ENCODE peak calls at places on chromosome 22, in four cellular contexts. B is keratinocyte, Q is right atrium auricular region, I is right lobe of liver. S is an unnamed sample. For H3K36me3 and H3K27me3, the result is how much of the 10 kb centered on the place peaks cover.

GRCh38 chr22:35589071-35589735 is 27.9 kb downstream of the MB start:
- DNase-seq in B (peak), Q (peak), I (peak), S (no peak)

GRCh38 chr22:37186228-37186996 is 1.6 kb downstream of the C1QTNF6 start:
- DNase-seq in B (no peak), Q (no peak), I (peak), S (no peak)

GRCh38 chr22:30277547-30278344 is 11.1 kb upstream of the OSM start:
- DNase-seq in B (no peak), Q (peak), I (no peak), S (no peak)

GRCh38 chr22:22384668-22385244 is 123.8 kb downstream of the ZNF280B start:
- DNase-seq in B (no peak), Q (no peak), I (no peak), S (peak)

GRCh38 chr22:35467788-35468187 is 67.8 kb downstream of the MCM5 start:
- DNase-seq in B (no peak), Q (peak), I (peak), S (no peak)

GRCh38 chr22:18056161-18056666 is 21.6 kb upstream of the PEX26 start:
- DNase-seq in B (no peak), Q (no peak), I (no peak), S (no peak)

GRCh38 chr22:31046591-31047226 is 34.4 kb upstream of the SMTN start:
- DNase-seq in B (no peak), Q (peak), I (peak), S (no peak)

GRCh38 chr22:33656808-33657628 is 263.3 kb downstream of the LARGE1 start:
- DNase-seq in B (no peak), Q (no peak), I (no peak), S (no peak)

GRCh38 chr22:39625554-39626537 is 55.3 kb downstream of the CACNA1I start:
- DNase-seq in B (no peak), Q (no peak), I (no peak), S (no peak)

GRCh38 chr22:27378994-27379393 is 422.6 kb downstream of the MN1 start:
- DNase-seq in B (no peak), Q (no peak), I (no peak), S (no peak)

GRCh38 chr22:30538280-30538679 is 8.3 kb downstream of the SEC14L6 start:
- DNase-seq in B (peak), Q (no peak), I (no peak), S (no peak)

GRCh38 chr22:26995222-26995621 is 337.8 kb downstream of the MIAT start:
- DNase-seq in B (no peak), Q (no peak), I (no peak), S (no peak)

GRCh38 chr22:22759889-22760546 is 115.6 kb downstream of the GGTLC2 start:
- DNase-seq in B (no peak), Q (no peak), I (no peak), S (peak)

GRCh38 chr22:43996170-43996980 is 27.7 kb upstream of the PARVB start:
- DNase-seq in B (no peak), Q (no peak), I (peak), S (no peak)

GRCh38 chr22:28955817-28956216 is 72.4 kb downstream of the ZNRF3 start:
- DNase-seq in B (no peak), Q (no peak), I (no peak), S (no peak)

GRCh38 chr22:28186641-28187040 is 267.6 kb upstream of the PITPNB start:
- DNase-seq in B (no peak), Q (no peak), I (no peak), S (no peak)

GRCh38 chr22:29689872-29690213 is 30.0 kb upstream of the CABP7 start:
- DNase-seq in B (no peak), Q (no peak), I (peak), S (no peak)

GRCh38 chr22:17513612-17514011 is 49.7 kb upstream of the SLC25A18 start:
- DNase-seq in B (no peak), Q (no peak), I (no peak), S (no peak)

GRCh38 chr22:32623943-32624342 is 149.3 kb downstream of the FBXO7 start:
- DNase-seq in B (no peak), Q (peak), I (peak), S (no peak)

GRCh38 chr22:24178021-24178431 is 3.3 kb upstream of the SUSD2 start:
- DNase-seq in B (no peak), Q (no peak), I (no peak), S (no peak)
- H3K36me3 ChIP-seq in B (under half), Q (under half), I (under half), S (under half)

GRCh38 chr22:40904101-40904500 is 42.2 kb upstream of the DNAJB7 start:
- DNase-seq in B (no peak), Q (no peak), I (no peak), S (no peak)

GRCh38 chr22:40894417-40894816 is 32.5 kb upstream of the DNAJB7 start:
- DNase-seq in B (no peak), Q (no peak), I (no peak), S (no peak)

GRCh38 chr22:40898850-40899357 is 37.0 kb upstream of the DNAJB7 start:
- DNase-seq in B (no peak), Q (no peak), I (no peak), S (no peak)
- TF ChIP-seq CTCF in B (peak), Q (peak), I (peak), S (peak)

GRCh38 chr22:19719488-19720021 is 3.8 kb upstream of the GP1BB start:
- DNase-seq in B (no peak), Q (no peak), I (no peak), S (no peak)
- H3K27me3 ChIP-seq in B (half or more), Q (under half), I (under half), S (under half)

DNA sequence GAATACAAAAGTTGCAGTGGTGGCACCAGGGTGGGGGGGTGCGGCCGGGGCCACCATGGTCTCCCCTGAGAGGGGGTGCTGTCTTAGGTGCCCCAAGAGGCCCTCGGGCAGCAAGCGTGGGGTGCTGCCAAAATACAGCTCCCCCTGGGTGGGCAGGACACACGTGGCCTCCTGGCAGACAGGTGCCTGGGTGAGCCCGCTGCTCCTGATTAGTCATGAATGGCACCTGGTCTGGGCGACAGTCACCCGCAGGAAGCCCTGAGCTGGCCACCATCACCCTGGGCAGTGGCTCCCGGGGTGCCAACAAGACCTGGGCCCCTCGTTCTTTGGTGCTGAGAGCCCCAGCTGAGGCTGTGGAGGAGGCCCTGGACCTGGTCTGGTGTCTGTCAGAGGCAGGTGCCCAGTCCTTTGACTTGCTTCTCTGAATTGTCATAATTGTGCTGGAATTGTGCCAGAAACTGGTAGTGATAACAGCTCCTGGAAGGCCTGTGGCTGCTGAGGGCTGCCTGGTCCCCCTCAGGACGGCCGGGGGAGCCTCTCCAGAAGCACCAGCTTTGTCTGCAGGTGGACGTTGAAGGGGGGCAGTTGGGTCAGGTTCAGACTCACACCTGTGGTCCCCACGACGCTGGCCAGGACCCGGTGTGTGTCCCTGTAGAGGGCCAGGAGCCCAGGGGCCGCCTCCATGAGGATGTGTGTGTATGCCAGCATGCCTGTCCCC is 14.8 kb downstream of the ALG12 start:
- DNase-seq in B (no peak), Q (no peak), I (no peak), S (no peak)
- H3K36me3 ChIP-seq in B (under half), Q (under half), I (under half), S (under half)